ENCODE peak calls at places on chromosomes 13 and 19, in eight cellular contexts. H is mammary epithelial cell, J is colonic mucosa, Q is lung, E is Panc1, B is IMR-90, P is transverse colon, D is right atrium auricular region. Y is an unnamed sample.

GRCh38 chr13:110312669-110313031 is 5.6 kb downstream of the COL4A2 start:
- DNase-seq in H (peak; percentile 41), J (no peak), Q (no peak), E (no peak), B (peak; percentile 93), P (no peak), D (peak; percentile 59), Y (no peak)

GRCh38 chr13:50580684-50581305 is 262.7 kb downstream of the DLEU7 start:
- DNase-seq in H (no peak), J (no peak), Q (no peak), E (no peak), B (peak; percentile 80), P (no peak), D (no peak), Y (no peak)

GRCh38 chr19:44582581-44583265 is 30.6 kb upstream of the IGSF23 start:
- DNase-seq in H (no peak), J (peak; percentile 72), Q (no peak), E (no peak), B (no peak), P (peak; percentile 55), D (no peak), Y (peak; percentile 69)

GRCh38 chr13:26531751-26532150 is 25.7 kb upstream of the WASF3 start:
- DNase-seq in H (no peak), J (no peak), Q (no peak), E (no peak), B (no peak), P (no peak), D (no peak), Y (no peak)

GRCh38 chr19:42153606-42154405 is 21.6 kb upstream of the POU2F2 start:
- DNase-seq in H (no peak), J (no peak), Q (no peak), E (no peak), B (no peak), P (no peak), D (no peak), Y (peak; percentile 53)

GRCh38 chr13:78015782-78016181 is 97.2 kb upstream of the EDNRB start:
- DNase-seq in H (no peak), J (no peak), Q (no peak), E (no peak), B (no peak), P (no peak), D (no peak), Y (no peak)

GRCh38 chr19:54164369-54165068 is 5.0 kb upstream of the LENG1 start:
- DNase-seq in H (no peak), J (peak; percentile 95), Q (peak; percentile 89), E (no peak), B (peak; percentile 22), P (peak; percentile 95), D (peak; percentile 68), Y (peak; percentile 99)

GRCh38 chr19:33416307-33417215 is 43.1 kb downstream of the CEBPG start:
- DNase-seq in H (peak; percentile 44), J (peak; percentile 79), Q (peak; percentile 48), E (no peak), B (peak; percentile 68), P (peak; percentile 71), D (no peak), Y (peak; percentile 96)

GRCh38 chr13:76976488-76976887 is 15.4 kb upstream of the CLN5 start:
- DNase-seq in H (peak; percentile 89), J (no peak), Q (no peak), E (no peak), B (no peak), P (no peak), D (no peak), Y (no peak)

GRCh38 chr19:46374526-46375475 is 27.9 kb downstream of the PPP5C start:
- DNase-seq in H (no peak), J (no peak), Q (no peak), E (no peak), B (no peak), P (no peak), D (no peak), Y (no peak)

GRCh38 chr19:21328402-21328801 is 808 bp downstream of the ZNF708 start:
- DNase-seq in H (no peak), J (no peak), Q (no peak), E (no peak), B (no peak), P (no peak), D (no peak), Y (peak; percentile 44)

GRCh38 chr13:112783946-112784500 is 94.2 kb downstream of the ATP11A start:
- DNase-seq in H (no peak), J (no peak), Q (peak; percentile 73), E (no peak), B (no peak), P (no peak), D (peak; percentile 28), Y (peak; percentile 55)

GRCh38 chr13:34107814-34108213 is 289.9 kb downstream of the RFC3 start:
- DNase-seq in H (no peak), J (no peak), Q (no peak), E (no peak), B (no peak), P (no peak), D (no peak), Y (no peak)

GRCh38 chr13:40490086-40490723 is 176.2 kb downstream of the FOXO1 start:
- DNase-seq in H (no peak), J (peak; percentile 34), Q (no peak), E (no peak), B (no peak), P (peak; percentile 41), D (no peak), Y (no peak)

GRCh38 chr13:19861762-19862161 is 1.7 kb downstream of the ZMYM5 start:
- DNase-seq in H (no peak), J (no peak), Q (no peak), E (no peak), B (no peak), P (no peak), D (no peak), Y (no peak)

GRCh38 chr13:44906758-44907157 is 82.5 kb downstream of the NUFIP1 start:
- DNase-seq in H (no peak), J (no peak), Q (no peak), E (no peak), B (peak; percentile 71), P (peak; percentile 15), D (no peak), Y (no peak)

GRCh38 chr13:32225494-32225931 is 89.7 kb downstream of the ZAR1L start:
- DNase-seq in H (no peak), J (no peak), Q (no peak), E (no peak), B (peak; percentile 92), P (no peak), D (no peak), Y (no peak)
- H3K36me3 ChIP-seq in H (no peaks in the 10 kb centered on the region), J (no peaks in the 10 kb centered on the region), Q (peaks cover 4% of the 10 kb centered on the region), E (no peaks in the 10 kb centered on the region), B (peaks cover 12% of the 10 kb centered on the region), P (no peaks in the 10 kb centered on the region), D (peaks cover 58% of the 10 kb centered on the region), Y (no peaks in the 10 kb centered on the region)

DNA sequence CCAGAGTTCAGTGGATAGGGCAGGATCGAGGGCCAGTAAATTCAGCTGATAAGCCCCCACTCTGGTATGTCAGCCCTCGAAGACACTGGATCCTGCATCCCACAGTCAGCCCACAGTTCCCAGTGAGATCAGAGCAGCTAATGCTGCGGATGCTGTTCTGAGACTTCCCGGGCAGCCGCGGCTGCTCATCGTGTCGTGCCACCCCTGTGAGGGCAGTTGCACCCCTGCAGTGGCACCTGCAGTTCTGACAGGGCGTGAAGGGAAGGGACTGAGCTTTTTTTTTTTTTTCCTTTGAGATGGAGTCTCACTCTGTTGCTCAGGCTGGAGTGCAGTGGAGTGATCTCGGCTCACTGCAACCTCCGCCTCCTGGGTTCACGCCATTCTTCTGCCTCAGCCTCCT is 7.5 kb upstream of the EPN1 start:
- DNase-seq in H (no peak), J (no peak), Q (no peak), E (no peak), B (no peak), P (no peak), D (no peak), Y (no peak)
- H3K36me3 ChIP-seq in H (peaks cover 28% of the 10 kb centered on the region), J (peaks cover 28% of the 10 kb centered on the region), Q (peaks cover 81% of the 10 kb centered on the region), E (peaks cover 37% of the 10 kb centered on the region), B (peaks cover 74% of the 10 kb centered on the region), P (peaks cover 58% of the 10 kb centered on the region), D (peaks cover 78% of the 10 kb centered on the region), Y (peaks cover 56% of the 10 kb centered on the region)

GRCh38 chr19:7356899-7357627 is 8.3 kb downstream of the ARHGEF18 start:
- DNase-seq in H (no peak), J (no peak), Q (no peak), E (no peak), B (no peak), P (no peak), D (no peak), Y (no peak)
- H3K36me3 ChIP-seq in H (no peaks in the 10 kb centered on the region), J (no peaks in the 10 kb centered on the region), Q (no peaks in the 10 kb centered on the region), E (no peaks in the 10 kb centered on the region), B (no peaks in the 10 kb centered on the region), P (no peaks in the 10 kb centered on the region), D (no peaks in the 10 kb centered on the region), Y (no peaks in the 10 kb centered on the region)

GRCh38 chr19:3398114-3398899 is 31.9 kb downstream of the NFIC start:
- DNase-seq in H (no peak), J (peak; percentile 62), Q (peak; percentile 77), E (no peak), B (peak; percentile 41), P (peak; percentile 67), D (peak; percentile 84), Y (peak; percentile 89)
- H3K36me3 ChIP-seq in H (peaks cover 2% of the 10 kb centered on the region), J (no peaks in the 10 kb centered on the region), Q (peaks cover 10% of the 10 kb centered on the region), E (peaks cover 2% of the 10 kb centered on the region), B (peaks cover 24% of the 10 kb centered on the region), P (no peaks in the 10 kb centered on the region), D (peaks cover 20% of the 10 kb centered on the region), Y (no peaks in the 10 kb centered on the region)

GRCh38 chr13:79229761-79230160 is 176.3 kb downstream of the RBM26 start:
- DNase-seq in H (no peak), J (no peak), Q (no peak), E (no peak), B (no peak), P (no peak), D (no peak), Y (no peak)
- H3K36me3 ChIP-seq in H (no peaks in the 10 kb centered on the region), J (no peaks in the 10 kb centered on the region), Q (no peaks in the 10 kb centered on the region), E (no peaks in the 10 kb centered on the region), B (no peaks in the 10 kb centered on the region), P (no peaks in the 10 kb centered on the region), D (no peaks in the 10 kb centered on the region), Y (no peaks in the 10 kb centered on the region)

DNA sequence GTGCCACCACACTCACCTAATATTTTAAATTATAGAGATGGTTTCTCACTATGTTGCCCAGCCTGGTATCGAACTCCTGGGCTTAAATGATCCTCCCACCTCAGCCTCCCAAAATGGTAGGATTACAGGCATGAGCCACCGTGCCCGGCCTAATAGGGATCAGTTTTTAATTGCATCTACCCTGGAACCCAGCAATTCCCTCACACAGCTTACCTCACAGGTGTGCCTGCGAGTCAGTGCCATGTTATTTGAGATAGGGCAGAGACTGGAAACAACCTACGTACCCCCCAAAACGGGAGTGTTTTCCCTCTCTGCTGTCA is 14.3 kb downstream of the MAP2K2 start:
- DNase-seq in H (no peak), J (no peak), Q (no peak), E (no peak), B (no peak), P (no peak), D (no peak), Y (no peak)
- H3K36me3 ChIP-seq in H (peaks cover 13% of the 10 kb centered on the region), J (no peaks in the 10 kb centered on the region), Q (peaks cover 64% of the 10 kb centered on the region), E (no peaks in the 10 kb centered on the region), B (peaks cover 76% of the 10 kb centered on the region), P (peaks cover 27% of the 10 kb centered on the region), D (peaks cover 60% of the 10 kb centered on the region), Y (peaks cover 26% of the 10 kb centered on the region)

Y was measured in H7.